ENCODE peak calls at places on chromosome 21, in four cellular contexts. E, T, I and M are unnamed samples.

GRCh38 chr21:32437729-32438128 is 25.2 kb downstream of the EVA1C start:
- DNase-seq in I (no peak), E (no peak), T (no peak), M (no peak)

GRCh38 chr21:15894596-15894995 is 164.8 kb downstream of the USP25 start:
- DNase-seq in E (peak; percentile 36), I (no peak), T (no peak), M (no peak)

GRCh38 chr21:46131721-46132651 is 23.4 kb downstream of the FTCD start:
- DNase-seq in I (no peak), T (no peak), E (no peak), M (no peak)

GRCh38 chr21:40652436-40652835 is 194.5 kb downstream of the DSCAM start:
- DNase-seq in I (no peak), T (no peak), E (no peak), M (no peak)

GRCh38 chr21:46096997-46097825 is 701 bp upstream of the COL6A2 start:
- DNase-seq in I (peak; percentile 59), E (no peak), T (peak; percentile 64), M (no peak)

GRCh38 chr21:35933466-35933865 is 126.9 kb downstream of the SETD4 start:
- DNase-seq in I (peak; percentile 49), T (no peak), E (peak; percentile 95), M (no peak)

GRCh38 chr21:25837545-25838263 is 102.9 kb downstream of the GABPA start:
- DNase-seq in E (peak; percentile 48), T (no peak), I (no peak), M (no peak)

GRCh38 chr21:41321211-41321907 is 4.8 kb downstream of the FAM3B start:
- DNase-seq in T (no peak), I (no peak), E (no peak), M (no peak)

GRCh38 chr21:46218906-46219590 is 9.5 kb downstream of the LSS start:
- DNase-seq in I (peak; percentile 38), T (no peak), E (no peak), M (no peak)

GRCh38 chr21:45289134-45289533 is 1.4 kb upstream of the POFUT2 start:
- DNase-seq in E (no peak), T (no peak), I (no peak), M (no peak)

GRCh38 chr21:39000496-39000895 is 182.8 kb downstream of the PSMG1 start:
- DNase-seq in I (peak; percentile 48), T (no peak), E (no peak), M (no peak)

GRCh38 chr21:27739187-27739586 is 772.3 kb upstream of the ADAMTS5 start:
- DNase-seq in E (no peak), T (no peak), I (no peak), M (no peak)

GRCh38 chr21:41976611-41977010 is 22.8 kb upstream of the C2CD2 start:
- DNase-seq in E (no peak), I (no peak), T (no peak), M (no peak)

GRCh38 chr21:41235214-41235613 is 67.3 kb downstream of the BACE2 start:
- DNase-seq in E (no peak), T (no peak), I (no peak), M (no peak)

GRCh38 chr21:45986316-45987051 is 4.9 kb downstream of the COL6A1 start:
- DNase-seq in T (peak; percentile 53), E (no peak), I (no peak), M (no peak)

GRCh38 chr21:46183910-46184624 is at the start of gene SPATC1L:
- DNase-seq in E (peak; percentile 66), I (peak; percentile 84), T (no peak), M (peak; percentile 69)

GRCh38 chr21:44535963-44536362 is 4.0 kb downstream of the KRTAP10-1 start:
- DNase-seq in I (peak; percentile 37), E (no peak), T (peak; percentile 50), M (no peak)

GRCh38 chr21:40471103-40471502 is 375.9 kb downstream of the DSCAM start:
- DNase-seq in T (no peak), E (no peak), I (no peak), M (no peak)

GRCh38 chr21:36125513-36126121 is 9.3 kb upstream of the CBR3 start:
- DNase-seq in T (no peak), I (peak; percentile 79), E (peak; percentile 59), M (no peak)

GRCh38 chr21:44927259-44927586 is 6.5 kb upstream of the ITGB2 start:
- DNase-seq in I (no peak), T (no peak), E (no peak), M (no peak)

GRCh38 chr21:42051788-42052187 is 19.3 kb upstream of the UMODL1 start:
- DNase-seq in E (no peak), T (no peak), I (no peak), M (no peak)

GRCh38 chr21:32524010-32524719 is 61.2 kb downstream of the TCP10L start:
- DNase-seq in E (peak; percentile 86), T (no peak), I (peak; percentile 68), M (no peak)

GRCh38 chr21:38306833-38307232 is 50.0 kb downstream of the KCNJ15 start:
- DNase-seq in T (no peak), I (no peak), E (peak; percentile 98), M (no peak)

GRCh38 chr21:36695671-36696389 is 3.1 kb upstream of the SIM2 start:
- DNase-seq in T (no peak), I (peak; percentile 86), E (no peak), M (peak; percentile 34)

GRCh38 chr21:39441502-39442475 is 3.8 kb downstream of the LCA5L start:
- DNase-seq in I (peak; percentile 65), T (no peak), E (peak; percentile 61), M (no peak)

GRCh38 chr21:37496972-37497371 is 130.4 kb downstream of the DYRK1A start:
- DNase-seq in E (peak; percentile 13), T (no peak), I (no peak), M (no peak)

GRCh38 chr21:32868631-32869454 is 97.3 kb upstream of the PAXBP1 start:
- DNase-seq in E (no peak), T (no peak), I (no peak), M (no peak)

GRCh38 chr21:41698071-41698470 is 68.8 kb downstream of the RIPK4 start:
- DNase-seq in E (no peak), T (no peak), I (no peak), M (no peak)

GRCh38 chr21:15495965-15496364 is 233.8 kb upstream of the USP25 start:
- DNase-seq in T (no peak), I (peak; percentile 42), E (no peak), M (no peak)

GRCh38 chr21:17607684-17608083 is 5.0 kb downstream of the BTG3 start:
- DNase-seq in I (no peak), E (no peak), T (no peak), M (no peak)

GRCh38 chr21:41195311-41195710 is 27.4 kb downstream of the BACE2 start:
- DNase-seq in T (no peak), E (no peak), I (no peak), M (no peak)

GRCh38 chr21:37484535-37485474 is 118.2 kb downstream of the DYRK1A start:
- DNase-seq in T (no peak), I (no peak), E (peak; percentile 13), M (no peak)

GRCh38 chr21:18253252-18253651 is 8.6 kb downstream of the CHODL start:
- DNase-seq in E (no peak), T (no peak), I (no peak), M (no peak)

GRCh38 chr21:33132054-33132453 is 62.1 kb downstream of the OLIG1 start:
- DNase-seq in I (no peak), T (no peak), E (no peak), M (no peak)

GRCh38 chr21:29332461-29333354 is 34.0 kb downstream of the BACH1 start:
- DNase-seq in I (no peak), T (no peak), E (peak; percentile 30), M (no peak)

GRCh38 chr21:45388011-45388521 is 16.9 kb upstream of the COL18A1 start:
- DNase-seq in T (no peak), E (no peak), I (peak; percentile 42), M (no peak)

GRCh38 chr21:26388731-26389231 is 184.3 kb downstream of the CYYR1 start:
- DNase-seq in I (no peak), E (peak; percentile 78), T (no peak), M (no peak)

GRCh38 chr21:14382486-14382834 is 486 bp downstream of the HSPA13 start:
- DNase-seq in T (no peak), E (peak; percentile 42), I (no peak), M (no peak)

DNA sequence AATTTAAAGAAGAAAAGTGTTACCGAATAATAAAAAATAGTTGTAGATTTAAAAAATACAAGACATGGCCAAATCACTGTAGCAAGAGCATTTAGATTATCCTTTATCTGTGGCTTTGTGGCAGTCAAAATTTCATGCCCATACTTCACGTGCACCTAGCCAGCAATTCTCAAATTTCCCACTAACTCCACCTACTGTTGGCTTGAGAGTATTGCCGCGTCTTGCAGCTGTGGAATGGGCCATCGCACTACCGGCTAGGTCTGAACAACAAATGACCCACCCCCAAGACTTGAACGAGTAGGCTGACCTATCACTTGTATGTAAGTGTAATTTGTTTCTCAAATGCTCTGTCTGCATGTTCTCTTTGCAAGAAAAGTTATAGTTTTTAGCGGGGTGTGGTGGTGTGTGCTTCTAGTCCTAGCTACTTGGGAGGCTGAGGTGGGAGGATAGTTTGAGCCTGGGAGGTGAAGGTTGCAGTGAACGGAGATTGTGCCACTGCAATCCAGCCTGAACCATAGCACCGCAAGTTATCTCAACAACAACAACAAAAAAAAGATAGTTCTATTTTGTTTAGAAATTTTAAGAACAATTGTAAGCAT is 4.1 kb downstream of the KRTAP13-4 start:
- DNase-seq in E (peak; percentile 2), I (peak; percentile 88), T (no peak), M (no peak)
- TF ChIP-seq CTCF in E (peak; percentile 55), I (peak; percentile 82), T (peak; percentile 76), M (peak; percentile 43)

GRCh38 chr21:34883501-34884271 is 165.4 kb downstream of the RUNX1 start:
- DNase-seq in I (no peak), E (no peak), T (no peak), M (no peak)
- TF ChIP-seq CTCF in I (no peak), E (no peak), T (no peak), M (no peak)

DNA sequence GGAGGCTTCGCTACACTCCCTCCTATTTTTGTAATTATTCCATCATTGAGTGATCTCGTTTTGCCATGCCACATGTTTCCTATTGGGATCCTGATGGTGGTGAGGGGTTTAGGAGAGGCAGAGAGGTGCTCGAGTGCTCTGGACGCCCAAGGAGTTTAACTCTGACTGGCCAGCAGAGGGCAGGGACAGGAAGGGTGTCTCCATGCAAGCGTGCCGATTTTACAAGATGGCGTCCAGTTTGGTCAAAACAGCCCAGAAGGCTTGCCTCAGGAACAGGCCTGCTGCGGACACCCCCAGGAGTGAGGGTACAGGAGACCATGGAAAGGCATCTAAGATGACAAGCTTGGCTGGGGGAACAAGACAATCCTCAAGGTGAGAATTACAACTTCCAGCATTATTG is 33.8 kb upstream of the KCNE2 start:
- DNase-seq in E (no peak), I (peak; percentile 55), T (no peak), M (no peak)
- TF ChIP-seq CTCF in E (no peak), I (peak; percentile 54), T (no peak), M (no peak)

DNA sequence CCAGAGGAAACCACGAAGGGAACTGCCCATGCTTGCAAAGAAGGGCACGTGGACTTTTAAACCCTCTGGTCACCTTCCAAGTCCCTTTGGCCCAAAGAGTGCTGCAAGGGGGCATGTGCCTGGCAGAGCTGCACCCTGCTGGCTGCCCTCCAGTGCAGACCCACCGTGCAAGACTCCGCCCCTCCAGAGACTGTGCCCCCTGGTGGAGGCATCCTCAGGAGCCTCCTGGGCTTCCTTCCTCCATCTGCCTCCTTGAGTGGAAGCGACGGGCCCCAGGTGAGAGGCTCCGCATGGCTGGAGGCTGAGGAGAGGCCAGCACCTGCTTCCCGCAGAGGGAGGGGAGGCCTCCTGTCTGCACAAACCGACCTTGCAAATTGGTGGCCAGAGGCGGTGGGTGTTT is 100.7 kb downstream of the CRYAA start:
- DNase-seq in T (peak; percentile 47), E (no peak), I (peak; percentile 81), M (no peak)
- TF ChIP-seq CTCF in T (peak; percentile 21), E (peak; percentile 1), I (peak; percentile 73), M (peak; percentile 24)